ENCODE peak calls at places on chromosomes 6 and 20, in six cellular contexts. One of them, this sample, is unnamed.

GRCh38 chr20:58906894-58907293 is 54.4 kb downstream of the GNAS start:
- DNase-seq in GM12878: no peak
- DNase-seq in HCT116: no peak
- DNase-seq in K562: no peak
- DNase-seq in HepG2: no peak
- DNase-seq in H1: no peak
- DNase-seq in this sample: no peak

GRCh38 chr20:38395165-38395564 is 40.0 kb downstream of the SNHG17 start:
- DNase-seq in HCT116: no peak
- DNase-seq in K562: no peak
- DNase-seq in HepG2: no peak
- DNase-seq in GM12878: no peak
- DNase-seq in H1: no peak
- DNase-seq in this sample: no peak

GRCh38 chr6:95387845-95388244 is 189.5 kb upstream of the MANEA start:
- DNase-seq in HepG2: no peak
- DNase-seq in H1: no peak
- DNase-seq in GM12878: no peak
- DNase-seq in HCT116: no peak
- DNase-seq in K562: no peak
- DNase-seq in this sample: no peak

GRCh38 chr6:13334953-13335352 is 6.6 kb upstream of the TBC1D7 start:
- DNase-seq in GM12878: no peak
- DNase-seq in H1: no peak
- DNase-seq in K562: peak; percentile 62
- DNase-seq in HCT116: no peak
- DNase-seq in HepG2: no peak
- DNase-seq in this sample: no peak

GRCh38 chr6:125392682-125393081 is 90.9 kb upstream of the HDDC2 start:
- DNase-seq in K562: no peak
- DNase-seq in HCT116: no peak
- DNase-seq in GM12878: no peak
- DNase-seq in H1: no peak
- DNase-seq in HepG2: no peak
- DNase-seq in this sample: no peak

GRCh38 chr6:166931426-166931970 is 24.9 kb downstream of the RNASET2 start:
- DNase-seq in H1: no peak
- DNase-seq in HepG2: no peak
- DNase-seq in K562: no peak
- DNase-seq in GM12878: no peak
- DNase-seq in HCT116: no peak
- DNase-seq in this sample: no peak

GRCh38 chr20:46814366-46815232 is 80.0 kb upstream of the EYA2 start:
- DNase-seq in GM12878: no peak
- DNase-seq in HCT116: peak; percentile 62
- DNase-seq in H1: no peak
- DNase-seq in HepG2: peak; percentile 72
- DNase-seq in K562: no peak
- DNase-seq in this sample: peak; percentile 63

GRCh38 chr6:109202409-109203264 is 107.3 kb downstream of the CEP57L1 start:
- DNase-seq in HepG2: no peak
- DNase-seq in K562: no peak
- DNase-seq in HCT116: no peak
- DNase-seq in GM12878: no peak
- DNase-seq in H1: no peak
- DNase-seq in this sample: no peak

GRCh38 chr20:45822863-45823262 is 4.2 kb downstream of the TNNC2 start:
- DNase-seq in GM12878: no peak
- DNase-seq in HepG2: no peak
- DNase-seq in HCT116: no peak
- DNase-seq in H1: no peak
- DNase-seq in K562: no peak
- DNase-seq in this sample: no peak

GRCh38 chr6:152478377-152479010 is 158.7 kb downstream of the SYNE1 start:
- DNase-seq in H1: no peak
- DNase-seq in GM12878: no peak
- DNase-seq in K562: no peak
- DNase-seq in HepG2: no peak
- DNase-seq in HCT116: no peak
- DNase-seq in this sample: no peak

GRCh38 chr6:118284736-118285360 is 263.2 kb upstream of the PLN start:
- DNase-seq in H1: no peak
- DNase-seq in K562: no peak
- DNase-seq in HepG2: no peak
- DNase-seq in HCT116: no peak
- DNase-seq in GM12878: no peak
- DNase-seq in this sample: no peak

GRCh38 chr6:95081949-95082348 is 495.4 kb upstream of the MANEA start:
- DNase-seq in K562: no peak
- DNase-seq in GM12878: no peak
- DNase-seq in H1: no peak
- DNase-seq in HepG2: no peak
- DNase-seq in HCT116: no peak
- DNase-seq in this sample: no peak

GRCh38 chr6:158033751-158034702 is 52.4 kb downstream of the SYNJ2 start:
- DNase-seq in HepG2: peak; percentile 93
- DNase-seq in K562: no peak
- DNase-seq in H1: no peak
- DNase-seq in GM12878: no peak
- DNase-seq in HCT116: no peak
- DNase-seq in this sample: no peak

GRCh38 chr6:40210628-40211056 is 276.4 kb upstream of the MOCS1 start:
- DNase-seq in HepG2: no peak
- DNase-seq in H1: peak; percentile 40
- DNase-seq in K562: no peak
- DNase-seq in HCT116: no peak
- DNase-seq in GM12878: no peak
- DNase-seq in this sample: no peak

GRCh38 chr6:42960243-42961019 is at the start of gene GNMT:
- DNase-seq in HepG2: peak; percentile 74
- DNase-seq in H1: peak; percentile 90
- DNase-seq in HCT116: no peak
- DNase-seq in GM12878: no peak
- DNase-seq in K562: no peak
- DNase-seq in this sample: no peak

GRCh38 chr20:973785-974194 is 28.3 kb downstream of the RSPO4 start:
- DNase-seq in K562: peak; percentile 60
- DNase-seq in GM12878: peak; percentile 1
- DNase-seq in H1: no peak
- DNase-seq in HCT116: peak; percentile 55
- DNase-seq in HepG2: peak; percentile 64
- DNase-seq in this sample: peak; percentile 28

GRCh38 chr6:149515494-149515893 is 30.3 kb downstream of the PPIL4 start:
- DNase-seq in H1: no peak
- DNase-seq in GM12878: no peak
- DNase-seq in K562: no peak
- DNase-seq in HepG2: no peak
- DNase-seq in HCT116: no peak
- DNase-seq in this sample: no peak

GRCh38 chr6:80690611-80691090 is 584.2 kb downstream of the BCKDHB start:
- DNase-seq in HepG2: no peak
- DNase-seq in HCT116: no peak
- DNase-seq in GM12878: no peak
- DNase-seq in K562: no peak
- DNase-seq in H1: no peak
- DNase-seq in this sample: no peak

GRCh38 chr20:57398231-57398821 is 7.1 kb downstream of the RBM38 start:
- DNase-seq in K562: no peak
- DNase-seq in HepG2: no peak
- DNase-seq in H1: no peak
- DNase-seq in HCT116: no peak
- DNase-seq in GM12878: peak; percentile 83
- DNase-seq in this sample: no peak

GRCh38 chr6:3389390-3390167 is 67.3 kb downstream of the SLC22A23 start:
- DNase-seq in HCT116: no peak
- DNase-seq in HepG2: no peak
- DNase-seq in K562: no peak
- DNase-seq in GM12878: no peak
- DNase-seq in H1: no peak
- DNase-seq in this sample: no peak

GRCh38 chr6:87341899-87342298 is 2.7 kb upstream of the C6orf163 start:
- DNase-seq in HepG2: no peak
- DNase-seq in HCT116: no peak
- DNase-seq in GM12878: peak; percentile 31
- DNase-seq in K562: no peak
- DNase-seq in H1: no peak
- DNase-seq in this sample: no peak

GRCh38 chr6:139882977-139883728 is 508.7 kb upstream of the CITED2 start:
- DNase-seq in GM12878: no peak
- DNase-seq in HepG2: peak; percentile 7
- DNase-seq in K562: no peak
- DNase-seq in HCT116: no peak
- DNase-seq in H1: no peak
- DNase-seq in this sample: no peak

GRCh38 chr6:157535354-157536217 is 154.6 kb downstream of the ZDHHC14 start:
- DNase-seq in H1: no peak
- DNase-seq in HCT116: peak; percentile 72
- DNase-seq in HepG2: peak; percentile 86
- DNase-seq in K562: no peak
- DNase-seq in GM12878: peak; percentile 71
- DNase-seq in this sample: no peak

GRCh38 chr6:2596222-2596621 is 154.5 kb downstream of the MYLK4 start:
- DNase-seq in HepG2: no peak
- DNase-seq in K562: no peak
- DNase-seq in HCT116: no peak
- DNase-seq in GM12878: no peak
- DNase-seq in H1: peak; percentile 71
- DNase-seq in this sample: no peak

GRCh38 chr6:49551126-49551865 is 828 bp downstream of the C6orf141 start:
- DNase-seq in H1: peak; percentile 73
- DNase-seq in HCT116: no peak
- DNase-seq in GM12878: no peak
- DNase-seq in K562: no peak
- DNase-seq in HepG2: no peak
- DNase-seq in this sample: peak; percentile 61

GRCh38 chr6:48078092-48078491 is 32.9 kb downstream of the PTCHD4 start:
- DNase-seq in HepG2: no peak
- DNase-seq in GM12878: no peak
- DNase-seq in K562: no peak
- DNase-seq in H1: no peak
- DNase-seq in HCT116: no peak
- DNase-seq in this sample: no peak

GRCh38 chr20:25217161-25218108 is 21.9 kb downstream of the ENTPD6 start:
- DNase-seq in GM12878: no peak
- DNase-seq in K562: no peak
- DNase-seq in HepG2: no peak
- DNase-seq in HCT116: no peak
- DNase-seq in H1: no peak
- DNase-seq in this sample: no peak
- TF ChIP-seq ZNF274 in GM12878: no peak
- TF ChIP-seq ZNF274 in K562: no peak
- TF ChIP-seq ZNF274 in HepG2: no peak
- TF ChIP-seq ZNF274 in HCT116: no peak
- TF ChIP-seq ZNF274 in H1: no peak
- TF ChIP-seq ZNF274 in this sample: no peak

DNA sequence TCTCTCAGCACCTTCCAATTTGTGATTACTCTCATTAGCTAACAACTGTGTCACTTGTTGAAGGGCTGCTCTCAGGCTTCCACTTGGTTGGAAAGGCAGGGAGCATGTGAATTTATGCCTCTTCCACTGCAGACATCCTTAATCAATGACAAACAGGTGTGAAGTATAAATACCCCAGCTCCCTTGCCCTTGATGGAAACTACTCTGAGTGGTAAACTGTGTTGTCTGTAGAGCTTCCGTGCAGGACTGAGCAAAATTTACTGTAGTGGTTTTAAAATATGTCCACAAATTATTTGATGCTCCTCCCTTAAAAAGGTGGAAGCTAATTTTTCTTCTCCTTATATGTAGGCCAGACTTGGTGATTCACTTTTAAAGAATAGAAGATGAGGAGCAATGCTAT is 253.0 kb upstream of the TBX18 start:
- DNase-seq in GM12878: no peak
- DNase-seq in HCT116: no peak
- DNase-seq in H1: no peak
- DNase-seq in HepG2: no peak
- DNase-seq in K562: no peak
- DNase-seq in this sample: no peak
- TF ChIP-seq YY1 in GM12878: no peak
- TF ChIP-seq YY1 in HCT116: no peak
- TF ChIP-seq YY1 in H1: no peak
- TF ChIP-seq YY1 in HepG2: no peak
- TF ChIP-seq YY1 in K562: no peak
- TF ChIP-seq YY1 in this sample: no peak

GRCh38 chr6:132513821-132514545 is 1.1 kb upstream of the STX7 start:
- DNase-seq in K562: no peak
- DNase-seq in H1: no peak
- DNase-seq in HCT116: no peak
- DNase-seq in HepG2: peak; percentile 37
- DNase-seq in GM12878: no peak
- DNase-seq in this sample: no peak

GRCh38 chr6:132512342-132512637 is 626 bp downstream of the STX7 start:
- DNase-seq in K562: no peak
- DNase-seq in HCT116: no peak
- DNase-seq in H1: no peak
- DNase-seq in HepG2: no peak
- DNase-seq in GM12878: no peak
- DNase-seq in this sample: no peak

GRCh38 chr6:132512638-132513632 is at the start of gene STX7:
- DNase-seq in HCT116: peak; percentile 75
- DNase-seq in H1: peak; percentile 89
- DNase-seq in HepG2: peak; percentile 91
- DNase-seq in K562: peak; percentile 96
- DNase-seq in GM12878: peak; percentile 48
- DNase-seq in this sample: peak; percentile 62

GRCh38 chr6:132511159-132511835 is 1.6 kb downstream of the STX7 start:
- DNase-seq in K562: peak; percentile 24
- DNase-seq in HCT116: no peak
- DNase-seq in HepG2: peak; percentile 52
- DNase-seq in H1: no peak
- DNase-seq in GM12878: no peak
- DNase-seq in this sample: no peak

GRCh38 chr6:132511836-132512230 is 1.1 kb downstream of the STX7 start:
- DNase-seq in GM12878: no peak
- DNase-seq in HCT116: no peak
- DNase-seq in K562: no peak
- DNase-seq in H1: no peak
- DNase-seq in HepG2: no peak
- DNase-seq in this sample: no peak
- H3K9ac ChIP-seq in GM12878: peak overlapping the region; percentile 51
- H3K9ac ChIP-seq in HCT116: peak overlapping the region; percentile 72
- H3K9ac ChIP-seq in K562: peak overlapping the region; percentile 73
- H3K9ac ChIP-seq in H1: no peak overlapping the region
- H3K9ac ChIP-seq in HepG2: peak overlapping the region; percentile 76
- H3K9ac ChIP-seq in this sample: peak overlapping the region; percentile 21

DNA sequence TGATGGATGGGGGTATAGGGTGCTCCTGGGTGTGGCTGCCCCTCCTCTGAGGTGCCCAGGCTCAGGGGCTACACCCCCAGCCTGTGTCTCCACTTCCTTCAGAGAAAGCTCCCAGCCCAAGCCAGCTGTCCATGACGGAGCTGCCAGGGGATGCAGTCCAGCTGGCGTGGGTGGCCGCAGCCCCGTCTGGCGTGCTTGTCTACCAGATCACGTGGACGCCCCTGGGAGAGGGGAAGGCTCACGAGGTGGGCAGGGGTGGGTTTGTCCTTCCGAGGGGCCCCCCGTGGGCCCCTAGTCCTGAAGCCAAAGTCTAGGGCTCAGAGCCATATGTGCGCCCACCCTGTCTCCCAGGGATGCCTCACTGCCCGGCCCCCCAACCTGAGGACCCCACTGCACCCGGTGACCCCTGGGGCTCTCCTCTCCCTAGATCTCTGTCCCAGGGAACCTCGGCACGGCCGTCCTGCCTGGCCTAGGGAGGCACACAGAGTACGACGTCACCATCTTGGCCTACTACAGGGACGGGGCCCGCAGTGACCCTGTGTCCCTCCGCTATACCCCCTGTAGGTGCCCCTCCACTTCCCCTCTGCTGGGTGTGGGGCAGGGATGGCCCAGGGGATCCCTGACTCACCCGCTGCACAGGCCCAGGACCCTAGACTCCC is 19.8 kb downstream of the COL20A1 start:
- DNase-seq in H1: no peak
- DNase-seq in HepG2: no peak
- DNase-seq in HCT116: no peak
- DNase-seq in K562: no peak
- DNase-seq in GM12878: no peak
- DNase-seq in this sample: no peak
- TF ChIP-seq ZNF274 in H1: no peak
- TF ChIP-seq ZNF274 in HepG2: no peak
- TF ChIP-seq ZNF274 in HCT116: no peak
- TF ChIP-seq ZNF274 in K562: no peak
- TF ChIP-seq ZNF274 in GM12878: no peak
- TF ChIP-seq ZNF274 in this sample: no peak